ENCODE peak calls at places on chromosomes 6 and 20, in four cellular contexts. H is neural crest cell, B is GM23338, E is KG1. Q is an unnamed sample.

GRCh38 chr20:48015136-48015925 is 230.1 kb upstream of the SULF2 start:
- DNase-seq in H (no peak), B (no peak), E (no peak), Q (no peak)

GRCh38 chr20:9838378-9839295 is at the start of gene PAK5:
- DNase-seq in H (peak; percentile 81), B (peak; percentile 96), E (no peak), Q (peak; percentile 97)

GRCh38 chr20:13922241-13922640 is 68.2 kb downstream of the SEL1L2 start:
- DNase-seq in H (no peak), B (no peak), E (no peak), Q (no peak)

GRCh38 chr6:40586369-40586768 is 795 bp downstream of the LRFN2 start:
- DNase-seq in H (no peak), B (no peak), E (no peak), Q (peak; percentile 23)

GRCh38 chr20:4071177-4071723 is 55.9 kb upstream of the RNF24 start:
- DNase-seq in H (peak; percentile 21), B (no peak), E (no peak), Q (no peak)

GRCh38 chr20:41058007-41058673 is 29.5 kb downstream of the TOP1 start:
- DNase-seq in H (no peak), B (no peak), E (no peak), Q (no peak)

GRCh38 chr6:19465240-19465639 is 371.9 kb upstream of the ID4 start:
- DNase-seq in H (no peak), B (no peak), E (no peak), Q (no peak)

GRCh38 chr6:30518505-30518850 is 29.2 kb downstream of the HLA-E start:
- DNase-seq in H (no peak), B (peak; percentile 42), E (no peak), Q (no peak)

GRCh38 chr20:48626226-48626937 is 201.4 kb downstream of the PREX1 start:
- DNase-seq in H (no peak), B (no peak), E (no peak), Q (no peak)

GRCh38 chr6:142833054-142833453 is 111.9 kb downstream of the HIVEP2 start:
- DNase-seq in H (no peak), B (no peak), E (no peak), Q (no peak)

GRCh38 chr6:12138377-12138776 is 126.3 kb downstream of the HIVEP1 start:
- DNase-seq in H (no peak), B (no peak), E (no peak), Q (no peak)

GRCh38 chr6:17930321-17930993 is 57.0 kb downstream of the KIF13A start:
- DNase-seq in H (no peak), B (no peak), E (no peak), Q (no peak)

GRCh38 chr20:8431538-8432434 is 299.7 kb downstream of the PLCB1 start:
- DNase-seq in H (no peak), B (peak; percentile 24), E (no peak), Q (peak; percentile 98)

GRCh38 chr6:170074907-170075306 is 216.0 kb downstream of the DLL1 start:
- DNase-seq in H (no peak), B (no peak), E (no peak), Q (no peak)

GRCh38 chr20:45470262-45470931 is 844 bp downstream of the WFDC2 start:
- DNase-seq in H (peak; percentile 59), B (peak; percentile 68), E (no peak), Q (peak; percentile 14)

GRCh38 chr6:124857746-124858145 is 104.5 kb upstream of the RNF217 start:
- DNase-seq in H (no peak), B (no peak), E (no peak), Q (no peak)

GRCh38 chr6:160202411-160202810 is 56.2 kb downstream of the SLC22A2 start:
- DNase-seq in H (no peak), B (no peak), E (no peak), Q (no peak)

GRCh38 chr20:47063407-47063806 is 168.8 kb downstream of the EYA2 start:
- DNase-seq in H (no peak), B (no peak), E (no peak), Q (no peak)

GRCh38 chr20:45944151-45944964 is 9.9 kb downstream of the PCIF1 start:
- DNase-seq in H (no peak), B (no peak), E (no peak), Q (no peak)

GRCh38 chr20:6611911-6612614 is 155.4 kb upstream of the BMP2 start:
- DNase-seq in H (no peak), B (no peak), E (no peak), Q (no peak)

GRCh38 chr20:7883309-7883708 is 56.9 kb downstream of the HAO1 start:
- DNase-seq in H (no peak), B (no peak), E (no peak), Q (no peak)

GRCh38 chr6:111615916-111616612 is 10.4 kb upstream of the TRAF3IP2 start:
- DNase-seq in H (no peak), B (no peak), E (no peak), Q (no peak)

Q was measured in COR-L47.